ENCODE peak calls at places on chromosomes 6 and 20, in five cellular contexts. P is pancreas, I is Panc1, S is tibial artery, Q is mammary epithelial cell. R is an unnamed sample.

GRCh38 chr6:113645576-113645970 is 211.6 kb upstream of the MARCKS start:
- DNase-seq in I (no peak), Q (peak; percentile 98), P (no peak), S (no peak), R (no peak)

GRCh38 chr6:169844946-169845345 is 93.5 kb downstream of the ERMARD start:
- DNase-seq in I (no peak), P (no peak), S (peak; percentile 16), Q (no peak), R (no peak)

GRCh38 chr6:19415605-19416326 is 421.4 kb upstream of the ID4 start:
- DNase-seq in P (no peak), S (no peak), Q (peak; percentile 82), I (no peak), R (no peak)

GRCh38 chr6:88220493-88220892 is 54.3 kb upstream of the CNR1 start:
- DNase-seq in I (no peak), Q (peak; percentile 2), P (no peak), S (no peak), R (no peak)

GRCh38 chr6:140062042-140063041 is 687.9 kb upstream of the CITED2 start:
- DNase-seq in Q (peak; percentile 82), P (peak; percentile 18), S (peak; percentile 68), I (no peak), R (no peak)

GRCh38 chr6:151679081-151679480 is 128.4 kb upstream of the ESR1 start:
- DNase-seq in I (no peak), Q (peak; percentile 26), S (no peak), P (no peak), R (no peak)

GRCh38 chr6:163355471-163355991 is 59.0 kb upstream of the QKI start:
- DNase-seq in P (peak; percentile 52), Q (peak; percentile 14), S (peak; percentile 72), I (no peak), R (no peak)

GRCh38 chr6:11525468-11526155 is 11.9 kb upstream of the TMEM170B start:
- DNase-seq in P (peak; percentile 28), I (no peak), Q (no peak), S (peak; percentile 72), R (no peak)

GRCh38 chr6:167141667-167142432 is 15.9 kb downstream of the GPR31 start:
- DNase-seq in I (peak; percentile 30), P (no peak), Q (peak; percentile 20), S (no peak), R (peak; percentile 34)

GRCh38 chr6:14804444-14805210 is 441.2 kb upstream of the JARID2 start:
- DNase-seq in I (no peak), Q (peak; percentile 57), P (peak; percentile 55), S (peak; percentile 42), R (no peak)

GRCh38 chr6:134080171-134080795 is 27.9 kb upstream of the SLC2A12 start:
- DNase-seq in P (no peak), I (no peak), S (no peak), Q (peak; percentile 71), R (no peak)

GRCh38 chr6:49550413-49551125 is at the start of gene C6orf141:
- DNase-seq in I (no peak), Q (peak; percentile 85), S (no peak), P (peak; percentile 41), R (no peak)

DNA sequence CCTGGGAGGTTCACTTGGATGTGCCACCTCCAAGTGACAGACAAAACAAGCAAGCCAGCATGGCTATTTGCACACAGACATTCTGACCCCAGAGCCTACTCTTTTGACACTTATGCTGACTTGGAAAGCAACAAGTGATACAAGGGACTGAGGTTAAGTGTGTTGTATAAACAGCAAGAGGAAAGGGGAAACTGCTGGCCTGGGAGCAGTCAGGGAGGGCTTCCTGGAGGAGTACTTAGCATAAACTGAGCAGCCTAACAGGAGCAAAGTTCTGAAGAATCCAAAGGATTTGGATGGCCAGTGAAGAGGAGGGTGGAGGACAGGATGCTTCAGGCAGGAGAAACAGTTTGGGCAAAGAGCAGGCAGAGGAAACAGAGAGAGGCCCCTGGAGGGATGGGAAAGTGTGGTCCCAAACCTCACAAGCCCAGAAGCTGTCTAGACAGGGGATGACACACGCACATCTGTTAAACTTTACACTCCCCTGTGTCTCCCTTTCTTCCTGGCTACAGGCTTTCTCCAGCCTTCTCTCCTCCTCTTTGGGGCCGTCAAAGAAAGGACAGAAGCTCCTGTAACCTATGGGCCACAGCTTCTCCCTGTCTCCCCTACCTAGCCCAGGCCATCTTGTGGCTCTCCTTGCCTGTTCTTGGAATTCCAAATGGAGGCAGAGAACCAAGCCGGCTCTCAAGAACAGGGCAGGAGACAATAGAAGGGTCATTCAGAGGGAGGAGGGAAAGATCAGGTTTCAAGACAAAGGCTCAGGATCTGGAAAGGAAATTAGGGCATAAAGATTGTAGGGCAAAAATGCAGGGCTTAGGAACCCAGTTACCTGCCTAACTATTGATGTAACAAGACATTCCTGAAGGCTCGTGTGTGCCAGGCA is 19.3 kb downstream of the SULF2 start:
- DNase-seq in P (no peak), S (no peak), I (no peak), Q (no peak), R (no peak)
- H3K27ac ChIP-seq in P (no peak overlapping the region), S (no peak overlapping the region), I (no peak overlapping the region), Q (no peak overlapping the region), R (no peak overlapping the region)

GRCh38 chr6:47160702-47161101 is 118.6 kb upstream of the ADGRF1 start:
- DNase-seq in S (no peak), I (no peak), P (no peak), Q (no peak), R (no peak)

GRCh38 chr6:47159763-47160162 is 117.6 kb upstream of the ADGRF1 start:
- DNase-seq in I (no peak), Q (no peak), S (no peak), P (no peak), R (no peak)

GRCh38 chr6:47162793-47163192 is 120.7 kb upstream of the ADGRF1 start:
- DNase-seq in I (no peak), Q (no peak), P (no peak), S (no peak), R (no peak)

GRCh38 chr6:47162231-47162630 is 120.1 kb upstream of the ADGRF1 start:
- DNase-seq in P (no peak), I (no peak), Q (no peak), S (no peak), R (no peak)

GRCh38 chr6:47161176-47161687 is 119.1 kb upstream of the ADGRF1 start:
- DNase-seq in Q (peak; percentile 86), S (no peak), P (peak; percentile 30), I (no peak), R (no peak)
- H3K4me1 ChIP-seq in Q (peaks cover 25% of the 10 kb centered on the region), S (no peaks in the 10 kb centered on the region), P (no peaks in the 10 kb centered on the region), I (no peaks in the 10 kb centered on the region), R (no peaks in the 10 kb centered on the region)

GRCh38 chr6:157887892-157888291 is 64.8 kb downstream of the SNX9 start:
- DNase-seq in S (no peak), I (no peak), P (no peak), Q (no peak), R (no peak)

GRCh38 chr6:157885876-157886275 is 62.8 kb downstream of the SNX9 start:
- DNase-seq in I (no peak), Q (no peak), S (no peak), P (no peak), R (no peak)

GRCh38 chr6:157885211-157885788 is 62.3 kb downstream of the SNX9 start:
- DNase-seq in P (no peak), S (no peak), Q (no peak), I (no peak), R (peak; percentile 57)

GRCh38 chr6:157881375-157881774 is 58.3 kb downstream of the SNX9 start:
- DNase-seq in P (no peak), I (no peak), S (no peak), Q (no peak), R (no peak)

DNA sequence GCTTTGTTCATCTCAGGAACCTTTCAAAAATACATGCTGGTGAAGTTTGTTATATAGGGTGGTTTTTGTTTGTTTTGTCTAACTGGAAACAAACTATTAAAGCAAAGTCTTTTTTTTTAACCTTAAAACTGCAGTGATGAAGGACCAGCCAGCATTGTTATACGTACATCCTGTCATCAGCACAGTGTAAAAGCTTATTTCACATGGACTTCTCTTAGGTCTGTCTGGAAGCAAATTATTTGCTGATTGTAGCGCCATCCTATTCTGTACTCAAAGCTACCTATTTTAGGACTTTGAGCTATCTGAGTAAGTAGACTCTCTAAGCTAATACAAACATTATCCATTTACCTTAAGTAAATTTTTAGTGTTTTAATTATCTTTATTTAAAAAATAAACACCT is 61.7 kb downstream of the SNX9 start:
- DNase-seq in S (no peak), Q (no peak), P (no peak), I (no peak), R (no peak)
- H3K36me3 ChIP-seq in S (peaks cover 26% of the 10 kb centered on the region), Q (peaks cover 32% of the 10 kb centered on the region), P (no peaks in the 10 kb centered on the region), I (peaks cover 42% of the 10 kb centered on the region), R (peaks cover 10% of the 10 kb centered on the region)

GRCh38 chr20:12180107-12180661 is 262.5 kb downstream of the BTBD3 start:
- DNase-seq in P (no peak), I (no peak), Q (no peak), S (no peak), R (no peak)

GRCh38 chr20:12173333-12173732 is 255.6 kb downstream of the BTBD3 start:
- DNase-seq in Q (peak; percentile 20), P (no peak), I (no peak), S (no peak), R (no peak)

GRCh38 chr20:12179692-12180091 is 262.0 kb downstream of the BTBD3 start:
- DNase-seq in P (no peak), I (no peak), Q (no peak), S (no peak), R (no peak)

GRCh38 chr20:12175538-12175937 is 257.8 kb downstream of the BTBD3 start:
- DNase-seq in I (no peak), S (no peak), P (no peak), Q (peak; percentile 45), R (no peak)

GRCh38 chr20:12177657-12178293 is 260.1 kb downstream of the BTBD3 start:
- DNase-seq in I (no peak), S (no peak), Q (peak; percentile 28), P (peak; percentile 20), R (no peak)
- H3K27ac ChIP-seq in I (no peak overlapping the region), S (no peak overlapping the region), Q (no peak overlapping the region), P (no peak overlapping the region), R (no peak overlapping the region)

GRCh38 chr20:47493175-47493953 is 8.3 kb upstream of the NCOA3 start:
- DNase-seq in P (peak; percentile 89), S (peak; percentile 92), I (no peak), Q (peak; percentile 73), R (peak; percentile 27)
- H3K4me1 ChIP-seq in P (peaks cover 6% of the 10 kb centered on the region), S (peaks cover 18% of the 10 kb centered on the region), I (peaks cover 8% of the 10 kb centered on the region), Q (peaks cover 15% of the 10 kb centered on the region), R (peaks cover 8% of the 10 kb centered on the region)

DNA sequence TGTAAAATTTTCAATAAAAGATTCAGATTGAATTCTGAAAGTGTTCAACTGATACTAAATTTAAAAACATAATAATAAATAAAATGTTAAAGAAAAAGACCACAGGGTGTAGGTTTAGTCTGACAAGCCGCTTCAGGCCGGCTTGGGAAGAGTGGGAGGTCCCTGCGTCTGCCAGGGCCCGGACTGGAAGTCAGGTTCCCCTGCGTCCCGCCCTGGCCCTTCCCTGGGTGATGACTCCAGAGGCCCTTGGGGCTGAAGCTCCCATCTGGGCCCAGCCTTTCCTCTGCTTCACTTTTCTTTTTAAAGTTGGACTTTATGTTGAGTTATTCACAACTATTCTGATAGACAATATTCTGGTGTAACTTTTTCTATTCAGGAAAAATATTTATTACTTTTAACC is 93.3 kb downstream of the SMOC2 start:
- DNase-seq in I (no peak), Q (no peak), S (no peak), P (no peak), R (no peak)
- H3K36me3 ChIP-seq in I (no peaks in the 10 kb centered on the region), Q (no peaks in the 10 kb centered on the region), S (no peaks in the 10 kb centered on the region), P (no peaks in the 10 kb centered on the region), R (no peaks in the 10 kb centered on the region)

R was measured in effector memory CD4-positive, alpha-beta T cell.